ENCODE peak calls at places on chromosomes 2 and 18, in five cellular contexts. One of them, this sample, is unnamed.

GRCh38 chr2:135985826-135986393 is 484 bp upstream of the DARS1 start:
- DNase-seq in A549: peak; percentile 12
- DNase-seq in cardiac fibroblast: no peak
- DNase-seq in Peyer's patch: no peak
- DNase-seq in DND-41: peak; percentile 85
- DNase-seq in this sample: peak; percentile 83

GRCh38 chr2:233267516-233268245 is 16.2 kb downstream of the ATG16L1 start:
- DNase-seq in A549: no peak
- DNase-seq in cardiac fibroblast: no peak
- DNase-seq in Peyer's patch: no peak
- DNase-seq in DND-41: peak; percentile 75
- DNase-seq in this sample: peak; percentile 80

GRCh38 chr2:173326806-173327205 is 27.9 kb upstream of the CDCA7 start:
- DNase-seq in A549: no peak
- DNase-seq in cardiac fibroblast: peak; percentile 18
- DNase-seq in Peyer's patch: no peak
- DNase-seq in DND-41: no peak
- DNase-seq in this sample: no peak

GRCh38 chr2:102540882-102541281 is 67.9 kb downstream of the SLC9A4 start:
- DNase-seq in A549: no peak
- DNase-seq in cardiac fibroblast: no peak
- DNase-seq in Peyer's patch: no peak
- DNase-seq in DND-41: no peak
- DNase-seq in this sample: no peak

GRCh38 chr2:16725549-16725948 is 59.9 kb upstream of the CYRIA start:
- DNase-seq in A549: no peak
- DNase-seq in cardiac fibroblast: no peak
- DNase-seq in Peyer's patch: no peak
- DNase-seq in DND-41: no peak
- DNase-seq in this sample: no peak

GRCh38 chr2:128441341-128442052 is 122.8 kb upstream of the HS6ST1 start:
- DNase-seq in A549: no peak
- DNase-seq in cardiac fibroblast: no peak
- DNase-seq in Peyer's patch: no peak
- DNase-seq in DND-41: peak; percentile 2
- DNase-seq in this sample: no peak

GRCh38 chr2:2867371-2867770 is 510.2 kb downstream of the EIPR1 start:
- DNase-seq in A549: no peak
- DNase-seq in cardiac fibroblast: no peak
- DNase-seq in Peyer's patch: no peak
- DNase-seq in DND-41: no peak
- DNase-seq in this sample: no peak

GRCh38 chr2:9412756-9413155 is 10.6 kb downstream of the ITGB1BP1 start:
- DNase-seq in A549: no peak
- DNase-seq in cardiac fibroblast: no peak
- DNase-seq in Peyer's patch: no peak
- DNase-seq in DND-41: no peak
- DNase-seq in this sample: no peak

GRCh38 chr2:85792783-85793441 is 39.1 kb downstream of the ATOH8 start:
- DNase-seq in A549: peak; percentile 48
- DNase-seq in cardiac fibroblast: peak; percentile 89
- DNase-seq in Peyer's patch: peak; percentile 35
- DNase-seq in DND-41: no peak
- DNase-seq in this sample: no peak

GRCh38 chr2:113755690-113756063 is 765 bp downstream of the SLC35F5 start:
- DNase-seq in A549: no peak
- DNase-seq in cardiac fibroblast: peak; percentile 34
- DNase-seq in Peyer's patch: no peak
- DNase-seq in DND-41: no peak
- DNase-seq in this sample: peak; percentile 28

GRCh38 chr2:113756088-113757058 is at the start of gene SLC35F5:
- DNase-seq in A549: peak; percentile 38
- DNase-seq in cardiac fibroblast: peak; percentile 90
- DNase-seq in Peyer's patch: peak; percentile 97
- DNase-seq in DND-41: peak; percentile 88
- DNase-seq in this sample: peak; percentile 95

GRCh38 chr2:113757059-113757657 is 716 bp upstream of the SLC35F5 start:
- DNase-seq in A549: peak; percentile 4
- DNase-seq in cardiac fibroblast: no peak
- DNase-seq in Peyer's patch: peak; percentile 53
- DNase-seq in DND-41: peak; percentile 12
- DNase-seq in this sample: no peak

GRCh38 chr2:113762377-113763118 is 6.1 kb upstream of the SLC35F5 start:
- DNase-seq in A549: no peak
- DNase-seq in cardiac fibroblast: peak; percentile 89
- DNase-seq in Peyer's patch: no peak
- DNase-seq in DND-41: no peak
- DNase-seq in this sample: no peak

DNA sequence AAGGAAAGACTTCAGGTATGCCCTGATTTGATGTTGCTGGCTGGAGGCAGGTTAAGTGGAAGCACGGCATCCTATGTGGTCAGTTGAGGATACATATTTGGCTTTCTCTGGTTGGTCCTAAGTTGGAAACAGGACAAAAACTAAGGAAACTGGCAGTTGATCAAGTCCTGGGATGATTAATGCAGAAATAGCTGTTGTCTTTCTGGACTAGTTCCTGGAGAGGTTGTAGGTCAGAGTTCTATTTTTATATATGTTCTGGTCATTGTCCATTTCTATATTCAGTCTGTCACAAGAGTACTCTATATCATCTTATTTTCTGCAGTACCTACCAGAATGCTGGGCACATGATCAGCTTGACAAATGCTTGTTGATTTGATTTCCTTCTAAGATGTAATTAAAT is 4.0 kb upstream of the SLC35F5 start:
- DNase-seq in A549: no peak
- DNase-seq in cardiac fibroblast: peak; percentile 89
- DNase-seq in Peyer's patch: no peak
- DNase-seq in DND-41: no peak
- DNase-seq in this sample: no peak
- H3K4me3 ChIP-seq in A549: no peak overlapping the region
- H3K4me3 ChIP-seq in cardiac fibroblast: no peak overlapping the region
- H3K4me3 ChIP-seq in Peyer's patch: no peak overlapping the region
- H3K4me3 ChIP-seq in DND-41: no peak overlapping the region
- H3K4me3 ChIP-seq in this sample: no peak overlapping the region

GRCh38 chr18:23240609-23240930 is 105.3 kb downstream of the CABLES1 start:
- DNase-seq in A549: no peak
- DNase-seq in cardiac fibroblast: no peak
- DNase-seq in Peyer's patch: no peak
- DNase-seq in DND-41: no peak
- DNase-seq in this sample: no peak

GRCh38 chr18:23245461-23245860 is 110.2 kb downstream of the CABLES1 start:
- DNase-seq in A549: no peak
- DNase-seq in cardiac fibroblast: no peak
- DNase-seq in Peyer's patch: no peak
- DNase-seq in DND-41: no peak
- DNase-seq in this sample: no peak

GRCh38 chr18:23244431-23244830 is 109.1 kb downstream of the CABLES1 start:
- DNase-seq in A549: no peak
- DNase-seq in cardiac fibroblast: no peak
- DNase-seq in Peyer's patch: no peak
- DNase-seq in DND-41: no peak
- DNase-seq in this sample: no peak

GRCh38 chr18:23239885-23240608 is 104.8 kb downstream of the CABLES1 start:
- DNase-seq in A549: no peak
- DNase-seq in cardiac fibroblast: no peak
- DNase-seq in Peyer's patch: no peak
- DNase-seq in DND-41: no peak
- DNase-seq in this sample: peak; percentile 67

DNA sequence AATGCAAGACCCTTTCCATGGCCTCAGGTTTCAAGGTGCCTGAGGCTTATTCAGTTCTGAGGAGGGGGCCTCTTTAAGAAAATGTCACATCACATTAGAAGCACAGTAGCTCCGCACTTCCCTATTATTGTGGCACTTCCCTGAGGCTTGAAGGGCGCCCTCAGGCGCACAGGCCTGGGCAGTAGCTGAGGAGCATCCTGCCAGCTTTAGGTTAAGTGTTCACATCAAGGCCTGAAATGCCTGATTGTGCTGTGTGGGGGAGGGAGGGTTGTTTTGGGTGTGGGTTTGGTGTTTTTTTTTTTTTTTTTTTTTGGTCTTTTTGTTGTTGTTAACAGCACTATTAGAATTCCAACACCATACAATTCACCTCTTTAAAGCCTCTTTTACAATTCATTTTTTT is 107.9 kb downstream of the CABLES1 start:
- DNase-seq in A549: no peak
- DNase-seq in cardiac fibroblast: no peak
- DNase-seq in Peyer's patch: no peak
- DNase-seq in DND-41: peak; percentile 22
- DNase-seq in this sample: peak; percentile 85
- TF ChIP-seq CTCF in A549: no peak
- TF ChIP-seq CTCF in cardiac fibroblast: no peak
- TF ChIP-seq CTCF in Peyer's patch: no peak
- TF ChIP-seq CTCF in DND-41: no peak
- TF ChIP-seq CTCF in this sample: peak; percentile 84

GRCh38 chr18:58991127-58991798 is 126.6 kb downstream of the ZNF532 start:
- DNase-seq in A549: no peak
- DNase-seq in cardiac fibroblast: peak; percentile 44
- DNase-seq in Peyer's patch: no peak
- DNase-seq in DND-41: no peak
- DNase-seq in this sample: no peak
- H3K4me3 ChIP-seq in A549: no peak overlapping the region
- H3K4me3 ChIP-seq in cardiac fibroblast: no peak overlapping the region
- H3K4me3 ChIP-seq in Peyer's patch: no peak overlapping the region
- H3K4me3 ChIP-seq in DND-41: no peak overlapping the region
- H3K4me3 ChIP-seq in this sample: no peak overlapping the region

GRCh38 chr2:201258666-201258999 is 1.7 kb upstream of the CASP8 start:
- DNase-seq in A549: peak; percentile 43
- DNase-seq in cardiac fibroblast: no peak
- DNase-seq in Peyer's patch: no peak
- DNase-seq in DND-41: no peak
- DNase-seq in this sample: peak; percentile 68
- TF ChIP-seq CTCF in A549: no peak
- TF ChIP-seq CTCF in cardiac fibroblast: no peak
- TF ChIP-seq CTCF in Peyer's patch: no peak
- TF ChIP-seq CTCF in DND-41: no peak
- TF ChIP-seq CTCF in this sample: no peak

DNA sequence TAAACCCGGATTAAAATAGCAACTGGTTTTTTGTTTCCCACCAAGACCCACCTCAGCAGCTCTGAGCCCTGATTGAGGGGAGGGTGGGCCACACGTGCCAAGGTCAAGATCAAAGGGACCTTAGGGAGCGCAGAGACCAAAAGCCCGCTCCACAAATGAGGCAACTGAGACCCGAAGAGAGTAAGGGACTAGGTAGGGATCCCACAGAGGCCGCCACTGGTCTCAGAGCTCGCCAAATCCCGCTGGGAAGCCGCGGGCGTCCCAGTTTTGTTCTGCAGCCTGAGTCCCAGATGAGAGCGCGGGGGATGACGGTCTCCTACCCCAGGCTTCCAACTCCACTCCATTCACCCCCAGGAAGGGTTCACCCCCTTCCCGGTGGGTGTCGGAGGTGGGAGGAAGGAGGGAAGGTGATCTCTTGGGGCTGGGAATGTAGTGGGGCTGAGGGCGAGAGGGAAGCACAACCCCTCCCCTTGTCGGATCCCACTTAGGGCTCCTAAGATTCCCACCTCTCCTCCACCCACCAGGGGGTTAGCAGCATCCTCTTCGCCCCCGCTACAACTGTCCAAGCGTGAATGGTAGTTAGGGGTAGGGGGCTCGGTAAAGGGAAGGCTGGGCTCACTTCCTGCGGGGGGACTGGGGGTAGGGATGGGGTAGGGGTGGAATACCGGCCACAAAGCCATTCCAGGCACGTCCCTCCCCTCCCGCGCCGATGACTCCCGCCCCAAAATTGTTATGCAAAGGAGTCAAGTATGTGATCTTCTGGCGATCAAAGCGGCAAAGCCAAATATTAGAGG is 7.3 kb upstream of the EN1 start:
- DNase-seq in A549: no peak
- DNase-seq in cardiac fibroblast: no peak
- DNase-seq in Peyer's patch: no peak
- DNase-seq in DND-41: no peak
- DNase-seq in this sample: no peak
- H3K4me3 ChIP-seq in A549: peak overlapping the region; percentile 45
- H3K4me3 ChIP-seq in cardiac fibroblast: no peak overlapping the region
- H3K4me3 ChIP-seq in Peyer's patch: no peak overlapping the region
- H3K4me3 ChIP-seq in DND-41: no peak overlapping the region
- H3K4me3 ChIP-seq in this sample: no peak overlapping the region

GRCh38 chr2:120229341-120229740 is 6.1 kb upstream of the TMEM185B start:
- DNase-seq in A549: no peak
- DNase-seq in cardiac fibroblast: no peak
- DNase-seq in Peyer's patch: no peak
- DNase-seq in DND-41: no peak
- DNase-seq in this sample: no peak

GRCh38 chr2:120230515-120231471 is 7.6 kb upstream of the TMEM185B start:
- DNase-seq in A549: no peak
- DNase-seq in cardiac fibroblast: no peak
- DNase-seq in Peyer's patch: peak; percentile 50
- DNase-seq in DND-41: no peak
- DNase-seq in this sample: peak; percentile 24

GRCh38 chr2:120227111-120227991 is 4.2 kb upstream of the TMEM185B start:
- DNase-seq in A549: no peak
- DNase-seq in cardiac fibroblast: no peak
- DNase-seq in Peyer's patch: peak; percentile 15
- DNase-seq in DND-41: peak; percentile 56
- DNase-seq in this sample: peak; percentile 31

GRCh38 chr2:120226296-120226695 is 3.1 kb upstream of the TMEM185B start:
- DNase-seq in A549: no peak
- DNase-seq in cardiac fibroblast: no peak
- DNase-seq in Peyer's patch: peak; percentile 29
- DNase-seq in DND-41: no peak
- DNase-seq in this sample: no peak

GRCh38 chr2:120228503-120228902 is 5.3 kb upstream of the TMEM185B start:
- DNase-seq in A549: no peak
- DNase-seq in cardiac fibroblast: no peak
- DNase-seq in Peyer's patch: peak; percentile 15
- DNase-seq in DND-41: no peak
- DNase-seq in this sample: peak; percentile 40
- TF ChIP-seq CTCF in A549: no peak
- TF ChIP-seq CTCF in cardiac fibroblast: no peak
- TF ChIP-seq CTCF in Peyer's patch: no peak
- TF ChIP-seq CTCF in DND-41: peak; percentile 11
- TF ChIP-seq CTCF in this sample: peak; percentile 50

GRCh38 chr2:127218843-127219715 is 1.0 kb downstream of the CYP27C1 start:
- DNase-seq in A549: peak; percentile 31
- DNase-seq in cardiac fibroblast: no peak
- DNase-seq in Peyer's patch: no peak
- DNase-seq in DND-41: no peak
- DNase-seq in this sample: no peak
- H3K4me3 ChIP-seq in A549: peak overlapping the region; percentile 89
- H3K4me3 ChIP-seq in cardiac fibroblast: peak overlapping the region; percentile 30
- H3K4me3 ChIP-seq in Peyer's patch: peak overlapping the region; percentile 51
- H3K4me3 ChIP-seq in DND-41: no peak overlapping the region
- H3K4me3 ChIP-seq in this sample: no peak overlapping the region